ENCODE peak calls at places on chromosomes 6 and 20, in five cellular contexts. J is adrenal gland, R is cardiac muscle cell, C is fibroblast of mammary gland, V is retinal pigment epithelial cell. S is an unnamed sample.

GRCh38 chr6:139124887-139125672 is 9.8 kb upstream of the HECA start:
- DNase-seq in V (no peak), C (peak), R (peak), J (peak), S (peak)

GRCh38 chr20:57020364-57020763 is 246.1 kb downstream of the BMP7 start:
- DNase-seq in C (no peak), J (no peak), R (no peak), V (no peak), S (no peak)

GRCh38 chr6:101544286-101544685 is 150.8 kb downstream of the GRIK2 start:
- DNase-seq in V (no peak), J (no peak), R (no peak), C (peak), S (peak)

GRCh38 chr20:49433387-49433786 is 49.1 kb downstream of the KCNB1 start:
- DNase-seq in V (no peak), C (no peak), R (no peak), J (no peak), S (no peak)

GRCh38 chr6:131789219-131789618 is 18.6 kb upstream of the ENPP1 start:
- DNase-seq in V (no peak), C (peak), J (no peak), R (no peak), S (no peak)

GRCh38 chr6:166972101-166972500 is 15.8 kb upstream of the RNASET2 start:
- DNase-seq in V (no peak), R (no peak), C (no peak), J (no peak), S (no peak)

GRCh38 chr6:113707194-113707593 is 150.0 kb upstream of the MARCKS start:
- DNase-seq in R (no peak), V (no peak), C (no peak), J (no peak), S (no peak)

GRCh38 chr6:46320505-46320904 is 149.7 kb upstream of the ENPP5 start:
- DNase-seq in V (no peak), C (peak), J (no peak), R (no peak), S (peak)

GRCh38 chr20:11170565-11170964 is 496.8 kb upstream of the JAG1 start:
- DNase-seq in V (no peak), J (no peak), C (no peak), R (peak), S (peak)

GRCh38 chr6:70222350-70222749 is 80.5 kb downstream of the COL9A1 start:
- DNase-seq in V (no peak), R (no peak), C (no peak), J (no peak), S (no peak)

GRCh38 chr6:115753446-115753845 is 307.2 kb downstream of the FRK start:
- DNase-seq in J (no peak), R (no peak), C (peak), V (no peak), S (no peak)

GRCh38 chr6:63805808-63806572 is 170.4 kb downstream of the PHF3 start:
- DNase-seq in J (peak), V (peak), C (peak), R (peak), S (peak)

GRCh38 chr6:63805345-63805744 is 169.7 kb downstream of the PHF3 start:
- DNase-seq in V (no peak), C (no peak), R (no peak), J (no peak), S (no peak)

GRCh38 chr6:63808576-63808975 is 173.0 kb downstream of the PHF3 start:
- DNase-seq in J (no peak), C (no peak), V (no peak), R (no peak), S (no peak)

GRCh38 chr6:63807056-63807455 is 171.5 kb downstream of the PHF3 start:
- DNase-seq in R (no peak), V (no peak), C (no peak), J (no peak), S (peak)

GRCh38 chr6:63806573-63806913 is 170.9 kb downstream of the PHF3 start:
- DNase-seq in R (no peak), V (no peak), C (no peak), J (no peak), S (no peak)
- H3K4me3 ChIP-seq in R (no peak), V (no peak), C (no peak), J (peak), S (peak)

DNA sequence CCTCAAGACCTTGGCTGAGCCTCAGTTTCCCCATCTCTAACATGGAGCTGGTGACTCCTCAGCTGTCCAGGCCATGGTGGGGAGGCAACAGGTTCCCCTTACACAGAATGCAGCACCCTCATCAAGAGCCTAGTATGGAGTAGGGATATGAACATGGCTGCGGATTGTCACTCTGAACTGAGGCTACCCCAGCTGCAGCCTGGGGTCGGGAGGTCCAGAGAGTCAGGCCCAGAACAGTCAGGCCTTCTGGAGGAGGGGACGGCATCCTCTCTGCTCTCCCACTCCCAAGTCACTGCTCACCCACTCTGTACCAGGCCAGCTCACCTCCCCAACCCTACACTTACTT is 1.4 kb upstream of the FOXS1 start:
- DNase-seq in R (no peak), J (no peak), C (no peak), V (no peak), S (no peak)
- TF ChIP-seq CTCF in R (no peak), J (no peak), C (no peak), V (no peak), S (no peak)

GRCh38 chr6:71886184-71887005 is at the start of gene RIMS1:
- DNase-seq in R (peak), C (no peak), V (no peak), J (no peak), S (peak)
- H3K4me3 ChIP-seq in R (peak), C (no peak), V (peak), J (peak), S (peak)

DNA sequence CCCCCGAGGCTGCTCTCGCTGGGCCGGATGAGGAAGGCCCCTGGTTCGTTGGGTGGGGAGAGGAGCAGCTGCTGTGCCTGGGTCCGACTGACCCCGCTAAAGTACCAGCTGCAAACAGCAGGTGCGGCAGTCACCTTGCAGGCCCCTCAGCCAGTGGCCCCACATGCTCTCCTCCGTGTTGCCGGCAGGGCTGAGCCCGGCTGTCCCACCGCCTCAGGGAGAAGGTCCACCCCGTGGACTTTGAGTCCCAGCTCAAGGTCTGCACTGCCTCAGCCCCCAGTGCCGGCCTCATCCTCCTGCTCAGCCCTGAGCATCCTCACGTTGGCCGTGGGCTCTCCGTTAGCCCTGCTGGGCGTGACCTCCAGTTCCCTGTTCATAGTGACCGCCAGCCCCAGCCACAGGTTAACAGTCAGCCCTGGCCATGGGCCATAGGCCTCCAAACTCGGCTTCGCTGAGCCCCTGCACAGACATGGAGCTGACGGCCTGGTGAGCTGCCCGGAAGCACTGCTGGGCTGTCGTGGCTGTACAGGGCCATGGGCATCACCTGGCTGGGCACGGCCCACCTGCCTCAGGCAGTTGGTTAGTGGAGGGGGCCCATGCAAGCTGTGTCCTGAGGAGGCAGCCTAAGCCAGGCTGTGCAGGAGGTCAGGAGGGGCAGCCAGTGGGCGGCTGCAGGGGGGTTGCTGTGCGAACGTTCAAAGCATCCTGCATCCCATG is 3.1 kb downstream of the SRMS start:
- DNase-seq in C (no peak), J (no peak), V (no peak), R (no peak), S (no peak)
- TF ChIP-seq CTCF in C (no peak), J (no peak), V (no peak), R (no peak), S (no peak)

DNA sequence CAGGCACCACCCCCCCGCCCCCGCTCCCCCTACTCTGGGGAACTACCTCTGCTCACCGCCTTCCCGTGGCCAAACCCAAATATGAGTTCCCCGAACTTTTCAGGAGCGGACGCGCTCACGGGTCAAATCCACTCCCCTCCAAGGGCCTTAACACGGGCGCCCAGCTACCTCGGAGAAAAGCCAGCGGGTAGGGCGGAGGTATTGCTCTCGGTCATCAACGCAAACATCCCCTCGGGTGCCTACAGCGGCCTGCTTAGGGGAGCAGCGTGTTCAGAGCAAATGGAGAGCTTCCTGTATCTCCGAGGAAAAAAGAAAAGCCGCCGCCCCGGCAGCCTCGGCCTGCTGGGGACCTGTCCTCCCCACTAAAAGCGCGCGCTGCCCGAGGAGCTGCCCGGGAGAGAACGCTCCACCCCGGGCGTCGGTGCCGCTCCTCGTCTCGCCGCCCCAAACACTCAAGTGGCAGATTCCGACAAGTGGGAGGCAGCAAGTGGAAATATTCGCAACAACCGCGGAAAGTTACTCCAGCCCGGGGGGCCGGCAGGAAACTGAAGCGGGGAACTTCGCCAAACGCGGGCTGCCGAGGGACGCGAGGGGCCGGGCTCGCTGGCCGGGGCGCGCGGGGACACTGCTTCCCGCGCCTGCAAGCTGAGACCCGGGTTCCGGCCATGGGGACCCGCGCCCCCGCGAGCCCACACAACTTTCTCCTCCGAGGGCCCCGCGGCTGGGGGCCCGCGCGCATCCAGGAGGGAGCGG is 669 bp downstream of the PTPRT start:
- DNase-seq in J (no peak), R (no peak), V (no peak), C (no peak), S (peak)
- H3K4me3 ChIP-seq in J (no peak), R (peak), V (no peak), C (no peak), S (no peak)

DNA sequence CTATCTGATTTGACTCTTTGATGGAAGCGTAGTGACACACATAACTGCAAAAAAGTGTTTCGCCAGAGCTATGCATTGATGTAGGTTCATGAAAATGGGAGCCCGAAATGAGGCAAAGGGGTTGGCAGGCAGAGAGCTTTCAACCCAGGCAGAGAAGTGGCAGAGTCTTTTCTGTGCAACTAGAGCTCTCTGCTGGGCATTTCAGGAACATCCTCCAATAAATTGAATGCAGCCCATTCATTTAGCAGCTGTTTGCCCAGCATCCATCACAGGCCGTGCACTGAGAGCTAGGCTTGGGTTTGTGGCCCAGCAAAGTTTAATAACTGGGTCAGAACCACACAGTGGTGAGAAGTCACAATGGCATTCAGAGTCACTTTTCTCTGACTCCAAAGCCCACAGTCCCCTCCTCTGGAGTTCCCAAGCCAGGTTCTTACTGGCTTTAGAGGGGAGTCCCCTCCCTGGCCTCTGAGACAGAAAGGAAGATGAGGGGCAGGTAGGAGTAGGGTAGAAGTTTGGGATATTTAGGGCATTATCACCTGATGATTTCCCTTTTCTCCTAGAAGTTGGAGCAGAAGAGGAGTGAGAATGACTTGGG is 31.8 kb upstream of the ELMO2 start:
- DNase-seq in R (peak), J (peak), C (peak), V (no peak), S (peak)
- TF ChIP-seq CTCF in R (peak), J (peak), C (peak), V (peak), S (peak)

DNA sequence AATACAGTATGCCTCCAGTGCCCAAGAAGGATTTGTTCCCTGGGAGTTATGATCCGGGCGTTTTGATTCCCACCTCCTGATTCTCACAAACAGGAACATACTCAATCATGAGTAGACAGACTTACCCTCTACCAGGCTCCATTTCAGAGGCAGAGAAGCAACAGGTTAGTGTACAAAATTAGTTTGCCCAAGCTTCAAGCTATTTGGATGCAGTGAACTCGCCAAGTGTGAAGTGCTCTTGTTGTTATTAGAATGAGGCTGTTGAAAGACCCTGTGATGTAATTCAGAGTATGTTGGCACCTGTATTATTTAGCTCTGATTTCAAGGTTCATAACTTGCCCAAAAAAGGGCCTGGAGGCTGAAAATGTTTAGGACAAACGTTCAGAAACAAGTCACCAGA is 247.0 kb downstream of the PHACTR1 start:
- DNase-seq in R (no peak), J (no peak), V (no peak), C (no peak), S (no peak)
- H3K4me3 ChIP-seq in R (no peak), J (no peak), V (no peak), C (no peak), S (no peak)

GRCh38 chr20:36463212-36464061 is 77.9 kb upstream of the MYL9 start:
- DNase-seq in C (no peak), V (no peak), J (no peak), R (no peak), S (no peak)

GRCh38 chr20:36461600-36462439 is 79.5 kb upstream of the MYL9 start:
- DNase-seq in V (no peak), J (peak), R (peak), C (peak), S (peak)

GRCh38 chr20:36465109-36466080 is 75.9 kb upstream of the MYL9 start:
- DNase-seq in V (no peak), C (peak), J (peak), R (peak), S (peak)

GRCh38 chr20:36462440-36463211 is 78.7 kb upstream of the MYL9 start:
- DNase-seq in J (peak), R (peak), V (no peak), C (peak), S (peak)

GRCh38 chr20:36460648-36461599 is 80.4 kb upstream of the MYL9 start:
- DNase-seq in R (peak), C (peak), J (peak), V (no peak), S (peak)
- TF ChIP-seq CTCF in R (no peak), C (no peak), J (no peak), V (no peak), S (no peak)

GRCh38 chr20:61321481-61321880 is 69.4 kb downstream of the CDH4 start:
- DNase-seq in V (no peak), J (no peak), R (no peak), C (no peak), S (no peak)
- H3K4me3 ChIP-seq in V (no peak), J (no peak), R (no peak), C (no peak), S (no peak)

DNA sequence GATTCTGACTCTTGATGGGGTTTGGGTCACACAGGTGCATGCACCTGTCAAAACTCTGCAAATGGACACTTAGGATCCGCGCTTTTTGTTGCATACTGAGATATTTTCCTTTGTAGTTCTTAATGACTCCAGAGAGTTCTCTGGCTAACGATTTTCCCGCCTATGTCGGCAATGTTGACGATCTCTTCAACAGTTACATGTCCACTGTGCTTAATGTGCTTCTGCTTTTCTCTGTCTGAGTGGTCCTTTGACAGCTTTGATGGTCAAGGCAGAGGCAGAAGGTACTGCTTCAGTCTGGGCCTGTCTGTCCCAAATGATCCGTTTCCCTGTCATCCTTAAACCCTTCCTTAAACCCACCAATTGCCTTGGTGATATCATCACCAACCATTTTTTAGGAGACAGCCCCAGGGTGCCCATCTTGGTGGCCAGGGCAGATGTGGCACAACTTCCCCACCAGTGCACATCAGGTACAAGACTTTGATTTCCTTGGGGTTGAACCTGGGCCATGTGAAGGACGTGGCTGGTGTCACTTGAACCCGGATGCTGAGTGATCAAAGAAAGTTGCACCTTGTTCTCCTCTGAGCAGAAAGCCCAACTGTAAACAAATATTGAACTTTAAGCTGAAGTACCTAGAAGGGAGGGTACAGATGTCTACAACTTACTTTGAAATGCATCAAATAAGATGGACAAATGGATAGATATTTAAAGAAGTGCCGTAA is 10.7 kb upstream of the BPIFB1 start:
- DNase-seq in R (no peak), V (no peak), C (no peak), J (no peak), S (no peak)
- TF ChIP-seq CTCF in R (no peak), V (no peak), C (no peak), J (no peak), S (no peak)

S was measured in cardiac fibroblast.